ENCODE peak calls at places on chromosome 14, in seven cellular contexts. H is MCF 10A, G is Caco-2, Y is right atrium auricular region, C is GM12865, E is endothelial cell, T is GM10248. U is an unnamed sample.

GRCh38 chr14:50340045-50340444 is 27.9 kb downstream of the DMAC2L start:
- DNase-seq in Y (no peak), H (no peak), T (no peak), E (no peak), G (no peak), C (no peak), U (no peak)

GRCh38 chr14:51676549-51676948 is 24.8 kb downstream of the FRMD6 start:
- DNase-seq in G (no peak), E (no peak), Y (no peak), H (peak), T (no peak), C (no peak), U (no peak)

GRCh38 chr14:68263563-68264350 is 444.2 kb downstream of the RAD51B start:
- DNase-seq in T (no peak), H (no peak), Y (no peak), E (no peak), C (peak), G (no peak), U (no peak)

GRCh38 chr14:31420013-31420318 is 384 bp downstream of the HEATR5A start:
- DNase-seq in G (peak), T (peak), C (peak), Y (peak), E (peak), H (peak), U (peak)

GRCh38 chr14:93114068-93114710 is 1.5 kb downstream of the ITPK1 start:
- DNase-seq in G (no peak), T (no peak), C (peak), H (peak), E (no peak), Y (no peak), U (peak)

GRCh38 chr14:90154110-90154509 is 92.3 kb downstream of the KCNK13 start:
- DNase-seq in C (no peak), G (no peak), H (no peak), E (no peak), T (no peak), Y (no peak), U (no peak)

GRCh38 chr14:28975084-28975483 is 208.5 kb downstream of the FOXG1 start:
- DNase-seq in T (no peak), H (no peak), Y (no peak), E (no peak), G (no peak), C (no peak), U (no peak)

GRCh38 chr14:25516838-25517237 is 466.9 kb upstream of the STXBP6 start:
- DNase-seq in Y (no peak), H (no peak), C (no peak), E (no peak), T (no peak), G (no peak), U (no peak)

GRCh38 chr14:96135285-96135684 is 69.4 kb upstream of the BDKRB2 start:
- DNase-seq in E (no peak), C (no peak), T (no peak), G (no peak), Y (no peak), H (no peak), U (no peak)

GRCh38 chr14:66514206-66514605 is 6.3 kb downstream of the GPHN start:
- DNase-seq in E (no peak), H (peak), T (no peak), Y (no peak), C (no peak), G (no peak), U (no peak)

GRCh38 chr14:90519262-90519920 is 122.6 kb downstream of the CALM1 start:
- DNase-seq in E (no peak), G (no peak), H (peak), C (no peak), Y (no peak), T (no peak), U (peak)

GRCh38 chr14:64423987-64424386 is 35.8 kb downstream of the MTHFD1 start:
- DNase-seq in T (no peak), E (no peak), Y (no peak), C (no peak), H (no peak), G (no peak), U (no peak)

GRCh38 chr14:94581127-94581999 is at the start of gene SERPINA5:
- DNase-seq in E (peak), H (peak), T (no peak), C (no peak), Y (peak), G (no peak), U (peak)

GRCh38 chr14:104976198-104977007 is 1.8 kb downstream of the AHNAK2 start:
- DNase-seq in G (peak), H (peak), E (peak), C (peak), Y (peak), T (peak), U (peak)

GRCh38 chr14:104687601-104688504 is 1.6 kb upstream of the INF2 start:
- DNase-seq in E (no peak), T (no peak), Y (peak), C (no peak), G (peak), H (peak), U (peak)

GRCh38 chr14:45426685-45427282 is 173.8 kb upstream of the MIS18BP1 start:
- DNase-seq in E (no peak), Y (no peak), G (no peak), T (peak), H (peak), C (peak), U (no peak)

GRCh38 chr14:104290058-104290667 is 151.8 kb downstream of the KIF26A start:
- DNase-seq in Y (no peak), H (no peak), G (no peak), T (no peak), C (no peak), E (no peak), U (no peak)

GRCh38 chr14:104108570-104109060 is 23.1 kb downstream of the ASPG start:
- DNase-seq in H (no peak), G (peak), E (no peak), T (no peak), C (no peak), Y (no peak), U (peak)

GRCh38 chr14:74697543-74697942 is 15.3 kb downstream of the AREL1 start:
- DNase-seq in G (no peak), C (no peak), E (no peak), T (no peak), H (no peak), Y (no peak), U (no peak)

GRCh38 chr14:64475585-64476273 is 10.4 kb downstream of the AKAP5 start:
- DNase-seq in Y (no peak), E (no peak), G (no peak), H (no peak), C (no peak), T (no peak), U (no peak)

GRCh38 chr14:31926652-31927347 is 150.3 kb upstream of the ARHGAP5 start:
- DNase-seq in H (no peak), Y (no peak), G (no peak), T (no peak), C (no peak), E (no peak), U (no peak)

GRCh38 chr14:93003945-93004698 is 81.2 kb downstream of the CHGA start:
- DNase-seq in H (no peak), T (no peak), C (no peak), G (no peak), E (no peak), Y (no peak), U (no peak)

GRCh38 chr14:85415015-85415712 is 114.8 kb upstream of the FLRT2 start:
- DNase-seq in G (peak), H (peak), C (no peak), Y (peak), E (no peak), T (no peak), U (peak)
- TF ChIP-seq CTCF in G (peak), H (peak), C (no peak), Y (no peak), E (no peak), T (no peak), U (no peak)

DNA sequence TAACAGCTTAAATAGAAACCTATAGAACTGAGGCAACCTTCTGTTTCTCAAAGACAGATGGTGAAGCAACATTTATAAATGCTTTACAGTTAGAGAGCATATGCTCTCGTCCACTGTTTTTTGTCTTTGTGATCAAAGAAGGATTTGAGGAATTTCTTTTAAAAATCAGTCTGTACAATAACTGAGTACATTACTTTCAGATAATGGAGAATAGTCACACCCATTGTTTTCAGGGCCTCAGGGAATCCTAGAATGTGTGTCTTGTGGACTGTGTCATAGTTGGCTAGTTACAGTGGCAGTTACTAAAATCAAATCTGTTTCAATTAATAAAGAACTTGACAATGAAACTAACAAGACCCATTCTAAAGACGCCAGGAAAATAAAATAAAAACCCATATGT is 107.9 kb downstream of the PRKCH start:
- DNase-seq in E (no peak), Y (no peak), H (no peak), G (no peak), T (no peak), C (no peak), U (no peak)
- TF ChIP-seq CTCF in E (no peak), Y (no peak), H (no peak), G (no peak), T (no peak), C (no peak), U (no peak)

GRCh38 chr14:55028066-55028465 is 1.0 kb downstream of the SOCS4 start:
- DNase-seq in Y (no peak), E (no peak), H (no peak), G (no peak), T (no peak), C (no peak), U (no peak)

GRCh38 chr14:55025948-55026347 is 951 bp downstream of the WDHD1 start:
- DNase-seq in E (no peak), G (no peak), Y (no peak), H (no peak), T (no peak), C (no peak), U (no peak)

GRCh38 chr14:55026441-55026792 is 482 bp downstream of the WDHD1 start:
- DNase-seq in Y (no peak), T (no peak), C (no peak), G (no peak), E (no peak), H (no peak), U (no peak)

GRCh38 chr14:55028476-55028875 is 1.4 kb downstream of the SOCS4 start:
- DNase-seq in T (no peak), E (no peak), C (no peak), Y (no peak), G (no peak), H (no peak), U (no peak)

GRCh38 chr14:55026793-55027560 is at the start of the genes SOCS4 and WDHD1:
- DNase-seq in H (peak), G (peak), Y (peak), E (peak), T (peak), C (peak), U (peak)
- TF ChIP-seq CTCF in H (no peak), G (no peak), Y (no peak), E (no peak), T (peak), C (peak), U (peak)

GRCh38 chr14:103029936-103030335 is 27.4 kb downstream of the CDC42BPB start:
- DNase-seq in E (no peak), C (no peak), Y (no peak), H (no peak), G (no peak), T (no peak), U (no peak)

GRCh38 chr14:103033744-103034143 is 23.6 kb downstream of the CDC42BPB start:
- DNase-seq in E (no peak), Y (no peak), G (peak), T (no peak), C (no peak), H (no peak), U (no peak)

GRCh38 chr14:103030741-103031565 is 26.4 kb downstream of the CDC42BPB start:
- DNase-seq in Y (no peak), H (no peak), C (no peak), E (no peak), T (no peak), G (no peak), U (no peak)

GRCh38 chr14:103031566-103031911 is 25.8 kb downstream of the CDC42BPB start:
- DNase-seq in H (no peak), Y (no peak), E (no peak), G (no peak), C (no peak), T (no peak), U (no peak)

GRCh38 chr14:103031956-103032355 is 25.4 kb downstream of the CDC42BPB start:
- DNase-seq in C (no peak), G (no peak), Y (no peak), H (no peak), T (no peak), E (peak), U (no peak)
- TF ChIP-seq CTCF in C (no peak), G (peak), Y (no peak), H (peak), T (no peak), E (no peak), U (no peak)

GRCh38 chr14:102768223-102769048 is 8.8 kb upstream of the TRAF3 start:
- DNase-seq in H (no peak), G (no peak), Y (no peak), T (peak), E (no peak), C (peak), U (no peak)
- TF ChIP-seq CTCF in H (no peak), G (no peak), Y (no peak), T (no peak), E (no peak), C (no peak), U (no peak)

GRCh38 chr14:100664841-100665425 is 61.8 kb upstream of the DLK1 start:
- DNase-seq in T (no peak), Y (no peak), E (no peak), G (no peak), C (no peak), H (peak), U (no peak)

GRCh38 chr14:100664234-100664633 is 62.5 kb upstream of the DLK1 start:
- DNase-seq in E (no peak), G (no peak), T (no peak), C (no peak), H (no peak), Y (no peak), U (no peak)

GRCh38 chr14:100662850-100663527 is 63.7 kb upstream of the DLK1 start:
- DNase-seq in G (no peak), Y (peak), H (peak), C (peak), T (peak), E (peak), U (peak)

GRCh38 chr14:100665518-100666032 is 61.1 kb upstream of the DLK1 start:
- DNase-seq in C (no peak), H (peak), T (no peak), Y (no peak), E (no peak), G (no peak), U (no peak)

DNA sequence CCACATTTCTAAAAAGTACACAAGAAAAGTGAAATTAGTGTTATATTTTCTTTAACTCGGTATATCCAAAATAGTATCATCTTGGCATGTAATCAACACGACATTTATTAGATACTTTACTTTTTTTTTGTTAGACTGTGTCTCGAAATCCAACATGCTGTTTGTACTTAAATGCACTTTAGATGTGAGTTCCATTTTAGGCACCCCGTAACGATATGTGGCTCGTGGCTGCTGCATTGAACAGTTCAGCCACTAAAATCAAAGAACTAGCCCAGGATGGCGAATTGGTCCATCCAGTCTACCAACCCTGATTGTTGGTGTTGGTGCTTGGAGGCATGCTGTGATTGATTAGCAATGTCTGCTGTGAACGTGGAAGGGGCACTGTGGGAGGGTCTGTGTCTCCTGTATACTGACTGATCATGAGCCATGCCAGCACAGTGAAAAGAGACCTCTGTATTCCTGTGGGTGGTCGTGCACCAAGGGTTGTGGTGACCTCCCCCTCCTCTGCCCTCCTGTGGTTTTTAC is 63.1 kb upstream of the DLK1 start:
- DNase-seq in E (no peak), C (no peak), Y (no peak), H (no peak), G (no peak), T (no peak), U (no peak)
- TF ChIP-seq CTCF in E (peak), C (no peak), Y (no peak), H (no peak), G (no peak), T (no peak), U (no peak)

GRCh38 chr14:36069535-36069900 is 107.0 kb downstream of the PTCSC3 start:
- DNase-seq in G (peak), H (peak), C (peak), Y (no peak), T (peak), E (peak), U (peak)
- TF ChIP-seq CTCF in G (peak), H (peak), C (peak), Y (no peak), T (peak), E (peak), U (peak)

GRCh38 chr14:39232554-39233415 is 930 bp upstream of the MIA2 start:
- DNase-seq in T (peak), Y (no peak), G (peak), E (peak), C (peak), H (peak), U (no peak)
- TF ChIP-seq CTCF in T (no peak), Y (no peak), G (no peak), E (no peak), C (no peak), H (no peak), U (no peak)

GRCh38 chr14:24138396-24139271 is 2.6 kb downstream of the PSME1 start:
- DNase-seq in T (no peak), H (no peak), E (no peak), C (no peak), Y (no peak), G (no peak), U (no peak)

GRCh38 chr14:24144451-24144850 is 2.0 kb downstream of the PSME2 start:
- DNase-seq in T (no peak), C (no peak), Y (no peak), G (no peak), H (no peak), E (no peak), U (no peak)

GRCh38 chr14:24143511-24143910 is 2.1 kb upstream of the EMC9 start:
- DNase-seq in E (no peak), C (no peak), Y (no peak), T (no peak), H (no peak), G (no peak), U (no peak)

GRCh38 chr14:24139272-24139934 is 2.0 kb downstream of the EMC9 start:
- DNase-seq in G (no peak), T (no peak), Y (no peak), H (no peak), E (no peak), C (peak), U (no peak)

DNA sequence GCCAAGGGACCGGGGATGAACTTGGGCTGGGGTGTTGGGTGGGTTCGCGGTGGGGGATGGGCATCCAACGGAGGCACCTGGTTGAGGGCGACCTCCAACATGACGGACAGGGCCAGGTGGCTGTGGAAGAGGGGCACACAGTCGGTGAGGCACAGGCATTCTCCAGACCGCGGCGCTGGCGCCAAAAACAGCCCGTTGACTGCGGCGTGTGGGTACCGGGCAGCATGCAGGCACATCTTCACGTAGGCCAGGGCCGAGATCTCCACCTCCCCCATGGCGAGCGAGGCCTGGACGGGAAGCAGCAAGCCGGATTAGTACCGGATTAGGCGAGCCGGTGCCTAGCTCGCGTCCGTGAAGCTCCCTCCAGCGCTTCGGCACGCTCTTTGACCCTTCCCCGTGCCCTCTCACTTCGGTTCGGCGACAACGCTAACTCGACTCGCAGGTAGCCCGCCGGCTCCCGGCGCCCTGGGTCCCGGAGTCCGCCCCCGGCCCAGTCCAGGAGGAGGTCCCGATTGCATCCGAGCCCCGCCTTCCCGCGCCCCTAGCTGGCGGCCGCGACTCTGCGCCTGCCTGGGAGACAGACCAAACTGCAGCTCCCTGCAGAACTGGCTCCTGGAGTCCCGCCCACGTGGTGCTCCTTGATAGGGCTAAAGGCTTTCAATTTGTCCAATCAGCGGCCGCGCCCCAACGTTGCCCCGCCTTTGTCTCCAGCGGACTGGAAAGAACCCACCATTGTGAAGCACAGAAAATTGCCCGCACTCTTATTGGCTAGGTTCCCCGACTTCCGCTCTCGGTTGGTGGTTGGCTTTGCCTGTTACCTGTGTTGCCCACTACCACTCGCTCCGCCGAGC is at the start of gene EMC9:
- DNase-seq in T (peak), C (peak), E (peak), Y (peak), G (peak), H (peak), U (peak)
- TF ChIP-seq CTCF in T (peak), C (peak), E (no peak), Y (peak), G (peak), H (peak), U (peak)